ENCODE peak calls at places on chromosome 6, in nine cellular contexts. One of them, this sample, is unnamed.

GRCh38 chr6:166167801-166168615 is at the start of gene TBXT:
- DNase-seq in central memory CD4-positive, alpha-beta T cell: no peak
- DNase-seq in GM04504: no peak
- DNase-seq in HT-29: no peak
- DNase-seq in NAMALWA: no peak
- DNase-seq in right cardiac atrium: no peak
- DNase-seq in neural progenitor cell: peak; percentile 84
- DNase-seq in putamen: no peak
- DNase-seq in astrocyte of the cerebellum: no peak
- DNase-seq in this sample: no peak

GRCh38 chr6:139006470-139006869 is 18.4 kb upstream of the REPS1 start:
- DNase-seq in putamen: no peak
- DNase-seq in central memory CD4-positive, alpha-beta T cell: no peak
- DNase-seq in neural progenitor cell: no peak
- DNase-seq in GM04504: no peak
- DNase-seq in HT-29: no peak
- DNase-seq in astrocyte of the cerebellum: no peak
- DNase-seq in NAMALWA: no peak
- DNase-seq in right cardiac atrium: no peak
- DNase-seq in this sample: no peak

GRCh38 chr6:83221302-83221701 is 28.1 kb downstream of the RWDD2A start:
- DNase-seq in central memory CD4-positive, alpha-beta T cell: no peak
- DNase-seq in neural progenitor cell: no peak
- DNase-seq in right cardiac atrium: no peak
- DNase-seq in GM04504: no peak
- DNase-seq in putamen: no peak
- DNase-seq in astrocyte of the cerebellum: no peak
- DNase-seq in NAMALWA: no peak
- DNase-seq in HT-29: no peak
- DNase-seq in this sample: no peak

GRCh38 chr6:136103763-136104311 is 146.3 kb downstream of the MTFR2 start:
- DNase-seq in GM04504: no peak
- DNase-seq in astrocyte of the cerebellum: no peak
- DNase-seq in right cardiac atrium: peak; percentile 45
- DNase-seq in putamen: peak; percentile 70
- DNase-seq in HT-29: no peak
- DNase-seq in central memory CD4-positive, alpha-beta T cell: no peak
- DNase-seq in neural progenitor cell: peak; percentile 42
- DNase-seq in NAMALWA: no peak
- DNase-seq in this sample: no peak

GRCh38 chr6:163405412-163406309 is 8.9 kb upstream of the QKI start:
- DNase-seq in right cardiac atrium: peak; percentile 68
- DNase-seq in NAMALWA: no peak
- DNase-seq in putamen: no peak
- DNase-seq in GM04504: no peak
- DNase-seq in neural progenitor cell: no peak
- DNase-seq in astrocyte of the cerebellum: no peak
- DNase-seq in central memory CD4-positive, alpha-beta T cell: no peak
- DNase-seq in HT-29: no peak
- DNase-seq in this sample: no peak

GRCh38 chr6:81376745-81377144 is 375.7 kb downstream of the TENT5A start:
- DNase-seq in HT-29: no peak
- DNase-seq in putamen: no peak
- DNase-seq in GM04504: no peak
- DNase-seq in NAMALWA: no peak
- DNase-seq in central memory CD4-positive, alpha-beta T cell: no peak
- DNase-seq in right cardiac atrium: no peak
- DNase-seq in astrocyte of the cerebellum: no peak
- DNase-seq in neural progenitor cell: no peak
- DNase-seq in this sample: no peak

GRCh38 chr6:27608916-27609883 is 136.3 kb upstream of the ZNF184 start:
- DNase-seq in NAMALWA: peak; percentile 66
- DNase-seq in putamen: no peak
- DNase-seq in GM04504: no peak
- DNase-seq in right cardiac atrium: no peak
- DNase-seq in neural progenitor cell: peak; percentile 78
- DNase-seq in central memory CD4-positive, alpha-beta T cell: no peak
- DNase-seq in astrocyte of the cerebellum: no peak
- DNase-seq in HT-29: peak; percentile 76
- DNase-seq in this sample: no peak

GRCh38 chr6:108200631-108201030 is 34.8 kb downstream of the NR2E1 start:
- DNase-seq in HT-29: no peak
- DNase-seq in NAMALWA: no peak
- DNase-seq in central memory CD4-positive, alpha-beta T cell: no peak
- DNase-seq in astrocyte of the cerebellum: peak; percentile 62
- DNase-seq in neural progenitor cell: no peak
- DNase-seq in GM04504: no peak
- DNase-seq in putamen: no peak
- DNase-seq in right cardiac atrium: no peak
- DNase-seq in this sample: no peak

GRCh38 chr6:14066782-14067406 is 50.7 kb upstream of the CD83 start:
- DNase-seq in NAMALWA: peak; percentile 82
- DNase-seq in neural progenitor cell: peak; percentile 79
- DNase-seq in right cardiac atrium: no peak
- DNase-seq in GM04504: peak; percentile 45
- DNase-seq in astrocyte of the cerebellum: peak; percentile 84
- DNase-seq in central memory CD4-positive, alpha-beta T cell: peak; percentile 45
- DNase-seq in putamen: peak; percentile 50
- DNase-seq in HT-29: peak; percentile 57
- DNase-seq in this sample: no peak

GRCh38 chr6:9494864-9495263 is 920.0 kb downstream of the TFAP2A start:
- DNase-seq in NAMALWA: no peak
- DNase-seq in right cardiac atrium: no peak
- DNase-seq in GM04504: no peak
- DNase-seq in putamen: no peak
- DNase-seq in neural progenitor cell: no peak
- DNase-seq in central memory CD4-positive, alpha-beta T cell: no peak
- DNase-seq in astrocyte of the cerebellum: peak; percentile 41
- DNase-seq in HT-29: no peak
- DNase-seq in this sample: no peak

GRCh38 chr6:6806793-6807518 is 218.4 kb downstream of the LY86 start:
- DNase-seq in putamen: peak; percentile 48
- DNase-seq in neural progenitor cell: no peak
- DNase-seq in astrocyte of the cerebellum: no peak
- DNase-seq in GM04504: no peak
- DNase-seq in NAMALWA: no peak
- DNase-seq in right cardiac atrium: peak; percentile 69
- DNase-seq in HT-29: peak; percentile 22
- DNase-seq in central memory CD4-positive, alpha-beta T cell: no peak
- DNase-seq in this sample: no peak

GRCh38 chr6:75233097-75233615 is 10.4 kb downstream of the COX7A2 start:
- DNase-seq in central memory CD4-positive, alpha-beta T cell: no peak
- DNase-seq in NAMALWA: no peak
- DNase-seq in right cardiac atrium: no peak
- DNase-seq in HT-29: no peak
- DNase-seq in neural progenitor cell: peak; percentile 22
- DNase-seq in GM04504: no peak
- DNase-seq in astrocyte of the cerebellum: no peak
- DNase-seq in putamen: no peak
- DNase-seq in this sample: no peak

GRCh38 chr6:126657556-126658129 is 317.7 kb downstream of the CENPW start:
- DNase-seq in GM04504: no peak
- DNase-seq in neural progenitor cell: peak; percentile 33
- DNase-seq in right cardiac atrium: no peak
- DNase-seq in NAMALWA: peak; percentile 46
- DNase-seq in HT-29: peak; percentile 38
- DNase-seq in central memory CD4-positive, alpha-beta T cell: no peak
- DNase-seq in putamen: no peak
- DNase-seq in astrocyte of the cerebellum: peak; percentile 42
- DNase-seq in this sample: no peak

GRCh38 chr6:106913111-106913510 is 61.4 kb downstream of the CD24 start:
- DNase-seq in astrocyte of the cerebellum: no peak
- DNase-seq in GM04504: no peak
- DNase-seq in putamen: no peak
- DNase-seq in neural progenitor cell: no peak
- DNase-seq in HT-29: peak; percentile 84
- DNase-seq in NAMALWA: no peak
- DNase-seq in central memory CD4-positive, alpha-beta T cell: no peak
- DNase-seq in right cardiac atrium: no peak
- DNase-seq in this sample: no peak

GRCh38 chr6:70236304-70236703 is 66.6 kb downstream of the COL9A1 start:
- DNase-seq in right cardiac atrium: no peak
- DNase-seq in HT-29: no peak
- DNase-seq in NAMALWA: no peak
- DNase-seq in GM04504: no peak
- DNase-seq in astrocyte of the cerebellum: no peak
- DNase-seq in central memory CD4-positive, alpha-beta T cell: no peak
- DNase-seq in neural progenitor cell: no peak
- DNase-seq in putamen: no peak
- DNase-seq in this sample: no peak

GRCh38 chr6:168507297-168507696 is 66.3 kb downstream of the SMOC2 start:
- DNase-seq in HT-29: no peak
- DNase-seq in central memory CD4-positive, alpha-beta T cell: no peak
- DNase-seq in astrocyte of the cerebellum: no peak
- DNase-seq in NAMALWA: no peak
- DNase-seq in GM04504: no peak
- DNase-seq in right cardiac atrium: no peak
- DNase-seq in putamen: no peak
- DNase-seq in neural progenitor cell: no peak
- DNase-seq in this sample: no peak

This sample was measured in chondrocyte.